ENCODE peak calls at places on chromosomes 4 and X, in eight cellular contexts. One of them, this sample, is unnamed.
A peak's percentile ranks its signal among the peaks of the same experiment; 100 is the strongest.

GRCh38 chr4:138344064-138344463 is 101.9 kb upstream of the SLC7A11 start:
- DNase-seq in transverse colon: no peak
- DNase-seq in RWPE1: no peak
- DNase-seq in dorsolateral prefrontal cortex: no peak
- DNase-seq in tibial nerve: no peak
- DNase-seq in bronchial epithelial cell: no peak
- DNase-seq in GM20000: no peak
- DNase-seq in activated CD8-positive, alpha-beta T cell treated with anti-CD3 and anti-CD28 coated beads for 36 hours: no peak
- DNase-seq in this sample: no peak

GRCh38 chr4:39304651-39305050 is 61.5 kb downstream of the RFC1 start:
- DNase-seq in bronchial epithelial cell: no peak
- DNase-seq in RWPE1: no peak
- DNase-seq in dorsolateral prefrontal cortex: no peak
- DNase-seq in transverse colon: no peak
- DNase-seq in activated CD8-positive, alpha-beta T cell treated with anti-CD3 and anti-CD28 coated beads for 36 hours: no peak
- DNase-seq in GM20000: no peak
- DNase-seq in tibial nerve: no peak
- DNase-seq in this sample: no peak

GRCh38 chr4:33107813-33108212 is 2387.6 kb downstream of the PCDH7 start:
- DNase-seq in transverse colon: no peak
- DNase-seq in bronchial epithelial cell: peak; percentile 1
- DNase-seq in tibial nerve: no peak
- DNase-seq in GM20000: no peak
- DNase-seq in activated CD8-positive, alpha-beta T cell treated with anti-CD3 and anti-CD28 coated beads for 36 hours: no peak
- DNase-seq in RWPE1: no peak
- DNase-seq in dorsolateral prefrontal cortex: no peak
- DNase-seq in this sample: no peak

GRCh38 chr4:185179488-185179887 is 24.3 kb downstream of the CFAP97 start:
- DNase-seq in transverse colon: no peak
- DNase-seq in dorsolateral prefrontal cortex: no peak
- DNase-seq in GM20000: no peak
- DNase-seq in activated CD8-positive, alpha-beta T cell treated with anti-CD3 and anti-CD28 coated beads for 36 hours: peak; percentile 9
- DNase-seq in tibial nerve: no peak
- DNase-seq in bronchial epithelial cell: no peak
- DNase-seq in RWPE1: no peak
- DNase-seq in this sample: no peak

GRCh38 chr4:147019061-147019460 is 73.4 kb upstream of the TTC29 start:
- DNase-seq in GM20000: peak; percentile 50
- DNase-seq in bronchial epithelial cell: peak; percentile 54
- DNase-seq in tibial nerve: peak; percentile 63
- DNase-seq in transverse colon: peak; percentile 59
- DNase-seq in dorsolateral prefrontal cortex: peak; percentile 11
- DNase-seq in activated CD8-positive, alpha-beta T cell treated with anti-CD3 and anti-CD28 coated beads for 36 hours: peak; percentile 72
- DNase-seq in RWPE1: peak; percentile 34
- DNase-seq in this sample: peak; percentile 18

GRCh38 chr4:176436500-176436973 is 116.8 kb downstream of the SPCS3 start:
- DNase-seq in transverse colon: no peak
- DNase-seq in activated CD8-positive, alpha-beta T cell treated with anti-CD3 and anti-CD28 coated beads for 36 hours: no peak
- DNase-seq in bronchial epithelial cell: peak; percentile 91
- DNase-seq in tibial nerve: no peak
- DNase-seq in GM20000: no peak
- DNase-seq in RWPE1: peak; percentile 60
- DNase-seq in dorsolateral prefrontal cortex: no peak
- DNase-seq in this sample: no peak

GRCh38 chr4:172147702-172148101 is 334.5 kb downstream of the GALNTL6 start:
- DNase-seq in dorsolateral prefrontal cortex: no peak
- DNase-seq in transverse colon: no peak
- DNase-seq in activated CD8-positive, alpha-beta T cell treated with anti-CD3 and anti-CD28 coated beads for 36 hours: no peak
- DNase-seq in bronchial epithelial cell: no peak
- DNase-seq in RWPE1: no peak
- DNase-seq in tibial nerve: no peak
- DNase-seq in GM20000: no peak
- DNase-seq in this sample: no peak

GRCh38 chr4:8158710-8159521 is at the start of gene ABLIM2:
- DNase-seq in dorsolateral prefrontal cortex: peak; percentile 99
- DNase-seq in transverse colon: peak; percentile 99
- DNase-seq in activated CD8-positive, alpha-beta T cell treated with anti-CD3 and anti-CD28 coated beads for 36 hours: peak; percentile 98
- DNase-seq in tibial nerve: peak; percentile 96
- DNase-seq in GM20000: peak; percentile 100
- DNase-seq in bronchial epithelial cell: peak; percentile 88
- DNase-seq in RWPE1: peak; percentile 93
- DNase-seq in this sample: peak; percentile 100

GRCh38 chr4:109576462-109576861 is 16.4 kb downstream of the MCUB start:
- DNase-seq in dorsolateral prefrontal cortex: no peak
- DNase-seq in GM20000: no peak
- DNase-seq in transverse colon: no peak
- DNase-seq in RWPE1: no peak
- DNase-seq in activated CD8-positive, alpha-beta T cell treated with anti-CD3 and anti-CD28 coated beads for 36 hours: no peak
- DNase-seq in tibial nerve: no peak
- DNase-seq in bronchial epithelial cell: no peak
- DNase-seq in this sample: no peak

GRCh38 chr4:74311696-74312313 is 3.5 kb downstream of the EPGN start:
- DNase-seq in activated CD8-positive, alpha-beta T cell treated with anti-CD3 and anti-CD28 coated beads for 36 hours: peak; percentile 32
- DNase-seq in bronchial epithelial cell: peak; percentile 69
- DNase-seq in RWPE1: peak; percentile 32
- DNase-seq in dorsolateral prefrontal cortex: no peak
- DNase-seq in transverse colon: no peak
- DNase-seq in GM20000: peak; percentile 16
- DNase-seq in tibial nerve: no peak
- DNase-seq in this sample: peak; percentile 11

GRCh38 chrX:47748576-47748975 is 88.1 kb upstream of the ZNF81 start:
- DNase-seq in RWPE1: no peak
- DNase-seq in transverse colon: no peak
- DNase-seq in activated CD8-positive, alpha-beta T cell treated with anti-CD3 and anti-CD28 coated beads for 36 hours: no peak
- DNase-seq in GM20000: no peak
- DNase-seq in bronchial epithelial cell: peak; percentile 7
- DNase-seq in tibial nerve: no peak
- DNase-seq in dorsolateral prefrontal cortex: no peak
- DNase-seq in this sample: no peak

GRCh38 chr4:126938023-126938422 is 694.7 kb upstream of the INTU start:
- DNase-seq in transverse colon: no peak
- DNase-seq in RWPE1: no peak
- DNase-seq in tibial nerve: no peak
- DNase-seq in bronchial epithelial cell: no peak
- DNase-seq in activated CD8-positive, alpha-beta T cell treated with anti-CD3 and anti-CD28 coated beads for 36 hours: no peak
- DNase-seq in dorsolateral prefrontal cortex: no peak
- DNase-seq in GM20000: no peak
- DNase-seq in this sample: no peak

GRCh38 chr4:80732010-80732409 is 298.5 kb upstream of the BMP3 start:
- DNase-seq in RWPE1: no peak
- DNase-seq in activated CD8-positive, alpha-beta T cell treated with anti-CD3 and anti-CD28 coated beads for 36 hours: no peak
- DNase-seq in transverse colon: no peak
- DNase-seq in GM20000: no peak
- DNase-seq in dorsolateral prefrontal cortex: no peak
- DNase-seq in bronchial epithelial cell: peak; percentile 37
- DNase-seq in tibial nerve: no peak
- DNase-seq in this sample: no peak

GRCh38 chrX:132292753-132293152 is 73.5 kb upstream of the RAP2C start:
- DNase-seq in tibial nerve: no peak
- DNase-seq in dorsolateral prefrontal cortex: peak; percentile 14
- DNase-seq in transverse colon: peak; percentile 12
- DNase-seq in activated CD8-positive, alpha-beta T cell treated with anti-CD3 and anti-CD28 coated beads for 36 hours: peak; percentile 13
- DNase-seq in GM20000: peak; percentile 42
- DNase-seq in bronchial epithelial cell: peak; percentile 45
- DNase-seq in RWPE1: peak; percentile 28
- DNase-seq in this sample: peak; percentile 55

GRCh38 chr4:52873861-52874343 is 11.8 kb downstream of the RASL11B start:
- DNase-seq in dorsolateral prefrontal cortex: peak; percentile 72
- DNase-seq in transverse colon: peak; percentile 15
- DNase-seq in tibial nerve: no peak
- DNase-seq in activated CD8-positive, alpha-beta T cell treated with anti-CD3 and anti-CD28 coated beads for 36 hours: no peak
- DNase-seq in bronchial epithelial cell: no peak
- DNase-seq in GM20000: no peak
- DNase-seq in RWPE1: no peak
- DNase-seq in this sample: no peak

GRCh38 chr4:56156141-56156540 is 207.4 kb downstream of the CEP135 start:
- DNase-seq in dorsolateral prefrontal cortex: no peak
- DNase-seq in transverse colon: no peak
- DNase-seq in bronchial epithelial cell: no peak
- DNase-seq in activated CD8-positive, alpha-beta T cell treated with anti-CD3 and anti-CD28 coated beads for 36 hours: no peak
- DNase-seq in RWPE1: no peak
- DNase-seq in tibial nerve: no peak
- DNase-seq in GM20000: no peak
- DNase-seq in this sample: no peak

GRCh38 chrX:113384628-113385027 is 544.0 kb upstream of the AMOT start:
- DNase-seq in RWPE1: peak; percentile 19
- DNase-seq in activated CD8-positive, alpha-beta T cell treated with anti-CD3 and anti-CD28 coated beads for 36 hours: no peak
- DNase-seq in tibial nerve: no peak
- DNase-seq in bronchial epithelial cell: peak; percentile 3
- DNase-seq in transverse colon: no peak
- DNase-seq in dorsolateral prefrontal cortex: no peak
- DNase-seq in GM20000: no peak
- DNase-seq in this sample: no peak

GRCh38 chr4:5708171-5708828 is at the start of gene EVC2:
- DNase-seq in transverse colon: peak; percentile 58
- DNase-seq in RWPE1: peak; percentile 12
- DNase-seq in tibial nerve: peak; percentile 53
- DNase-seq in GM20000: peak; percentile 61
- DNase-seq in bronchial epithelial cell: peak; percentile 33
- DNase-seq in activated CD8-positive, alpha-beta T cell treated with anti-CD3 and anti-CD28 coated beads for 36 hours: peak; percentile 52
- DNase-seq in dorsolateral prefrontal cortex: no peak
- DNase-seq in this sample: no peak

GRCh38 chr4:1169171-1169671 is 3.2 kb downstream of the SPON2 start:
- DNase-seq in dorsolateral prefrontal cortex: no peak
- DNase-seq in activated CD8-positive, alpha-beta T cell treated with anti-CD3 and anti-CD28 coated beads for 36 hours: no peak
- DNase-seq in RWPE1: no peak
- DNase-seq in GM20000: no peak
- DNase-seq in transverse colon: no peak
- DNase-seq in bronchial epithelial cell: no peak
- DNase-seq in tibial nerve: no peak
- DNase-seq in this sample: no peak

GRCh38 chr4:66955784-66956183 is 589.5 kb downstream of the CENPC start:
- DNase-seq in tibial nerve: no peak
- DNase-seq in RWPE1: no peak
- DNase-seq in activated CD8-positive, alpha-beta T cell treated with anti-CD3 and anti-CD28 coated beads for 36 hours: no peak
- DNase-seq in transverse colon: no peak
- DNase-seq in bronchial epithelial cell: no peak
- DNase-seq in dorsolateral prefrontal cortex: no peak
- DNase-seq in GM20000: no peak
- DNase-seq in this sample: no peak

GRCh38 chr4:112517067-112517588 is 1.1 kb upstream of the NEUROG2 start:
- DNase-seq in RWPE1: no peak
- DNase-seq in activated CD8-positive, alpha-beta T cell treated with anti-CD3 and anti-CD28 coated beads for 36 hours: peak; percentile 54
- DNase-seq in dorsolateral prefrontal cortex: no peak
- DNase-seq in transverse colon: no peak
- DNase-seq in bronchial epithelial cell: no peak
- DNase-seq in GM20000: peak; percentile 81
- DNase-seq in tibial nerve: no peak
- DNase-seq in this sample: peak; percentile 72
- TF ChIP-seq CTCF in RWPE1: no peak
- TF ChIP-seq CTCF in activated CD8-positive, alpha-beta T cell treated with anti-CD3 and anti-CD28 coated beads for 36 hours: no peak
- TF ChIP-seq CTCF in dorsolateral prefrontal cortex: no peak
- TF ChIP-seq CTCF in transverse colon: no peak
- TF ChIP-seq CTCF in bronchial epithelial cell: no peak
- TF ChIP-seq CTCF in GM20000: peak; percentile 12
- TF ChIP-seq CTCF in tibial nerve: no peak
- TF ChIP-seq CTCF in this sample: peak; percentile 34

GRCh38 chr4:72568959-72569718 is at the start of gene ADAMTS3:
- DNase-seq in tibial nerve: no peak
- DNase-seq in transverse colon: peak; percentile 40
- DNase-seq in RWPE1: peak; percentile 46
- DNase-seq in bronchial epithelial cell: peak; percentile 24
- DNase-seq in GM20000: peak; percentile 26
- DNase-seq in activated CD8-positive, alpha-beta T cell treated with anti-CD3 and anti-CD28 coated beads for 36 hours: peak; percentile 3
- DNase-seq in dorsolateral prefrontal cortex: no peak
- DNase-seq in this sample: peak; percentile 48
- TF ChIP-seq CTCF in tibial nerve: no peak
- TF ChIP-seq CTCF in transverse colon: no peak
- TF ChIP-seq CTCF in RWPE1: no peak
- TF ChIP-seq CTCF in bronchial epithelial cell: no peak
- TF ChIP-seq CTCF in GM20000: no peak
- TF ChIP-seq CTCF in activated CD8-positive, alpha-beta T cell treated with anti-CD3 and anti-CD28 coated beads for 36 hours: no peak
- TF ChIP-seq CTCF in dorsolateral prefrontal cortex: no peak
- TF ChIP-seq CTCF in this sample: no peak

GRCh38 chr4:11268149-11268548 is 160.5 kb downstream of the HS3ST1 start:
- DNase-seq in dorsolateral prefrontal cortex: no peak
- DNase-seq in GM20000: no peak
- DNase-seq in tibial nerve: no peak
- DNase-seq in transverse colon: no peak
- DNase-seq in RWPE1: no peak
- DNase-seq in bronchial epithelial cell: peak; percentile 21
- DNase-seq in activated CD8-positive, alpha-beta T cell treated with anti-CD3 and anti-CD28 coated beads for 36 hours: no peak
- DNase-seq in this sample: no peak
- TF ChIP-seq CTCF in dorsolateral prefrontal cortex: no peak
- TF ChIP-seq CTCF in GM20000: no peak
- TF ChIP-seq CTCF in tibial nerve: no peak
- TF ChIP-seq CTCF in transverse colon: no peak
- TF ChIP-seq CTCF in RWPE1: no peak
- TF ChIP-seq CTCF in bronchial epithelial cell: no peak
- TF ChIP-seq CTCF in activated CD8-positive, alpha-beta T cell treated with anti-CD3 and anti-CD28 coated beads for 36 hours: no peak
- TF ChIP-seq CTCF in this sample: no peak

DNA sequence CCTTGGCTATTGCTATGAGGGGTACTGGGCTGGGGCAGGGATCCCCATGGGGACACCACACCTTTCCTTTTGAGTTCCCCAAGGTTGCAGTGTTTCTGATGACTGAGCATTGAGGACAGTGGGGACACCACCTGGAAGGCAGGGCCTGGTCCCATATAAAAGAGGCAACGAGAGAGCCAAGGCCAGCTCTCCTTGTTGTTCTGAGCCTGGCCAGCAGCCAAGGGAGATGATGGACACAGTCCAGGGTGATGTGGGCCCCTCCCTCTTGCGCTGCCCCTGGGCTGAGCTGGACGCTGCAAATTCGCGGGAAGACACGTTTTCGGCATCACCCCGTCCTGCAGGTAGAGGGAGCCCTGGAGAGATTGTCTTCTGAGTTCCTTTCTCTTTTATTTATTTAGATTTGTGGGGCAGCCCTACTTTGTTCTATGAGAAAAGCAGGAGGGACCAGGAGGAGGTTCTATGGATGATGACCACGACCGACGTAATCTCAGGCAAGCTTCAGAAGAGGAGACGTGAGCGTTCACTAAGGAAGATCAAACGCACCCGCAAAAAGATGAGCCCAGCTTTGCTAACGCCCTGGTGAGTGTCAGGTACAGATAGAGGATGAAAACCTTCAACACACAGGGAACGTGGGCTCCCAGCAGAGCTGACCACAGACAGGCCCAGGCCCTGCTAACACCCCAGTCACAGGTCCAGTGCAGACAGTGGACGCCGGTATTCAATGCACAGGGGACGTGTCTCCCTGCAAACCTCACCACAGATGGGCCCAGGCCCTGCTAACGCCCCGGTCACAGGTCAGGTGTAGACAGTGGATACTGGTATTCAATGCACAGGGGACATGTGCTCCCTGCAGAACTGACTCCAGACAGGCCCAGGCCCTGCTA is 97.4 kb downstream of the SHOX start:
- DNase-seq in GM20000: no peak
- DNase-seq in bronchial epithelial cell: no peak
- DNase-seq in dorsolateral prefrontal cortex: no peak
- DNase-seq in tibial nerve: no peak
- DNase-seq in RWPE1: no peak
- DNase-seq in transverse colon: no peak
- DNase-seq in activated CD8-positive, alpha-beta T cell treated with anti-CD3 and anti-CD28 coated beads for 36 hours: no peak
- DNase-seq in this sample: no peak
- TF ChIP-seq CTCF in GM20000: no peak
- TF ChIP-seq CTCF in bronchial epithelial cell: no peak
- TF ChIP-seq CTCF in dorsolateral prefrontal cortex: no peak
- TF ChIP-seq CTCF in tibial nerve: no peak
- TF ChIP-seq CTCF in RWPE1: no peak
- TF ChIP-seq CTCF in transverse colon: no peak
- TF ChIP-seq CTCF in activated CD8-positive, alpha-beta T cell treated with anti-CD3 and anti-CD28 coated beads for 36 hours: no peak
- TF ChIP-seq CTCF in this sample: no peak